ENCODE peak calls at places on chromosomes 1 and 21, in seven cellular contexts. G is IMR-90, P is HCT116, N is K562, T is fibroblast of lung, E is neuronal stem cell, D is mesenchymal stem cell. S is an unnamed sample.

GRCh38 chr1:11498956-11499824 is 20.2 kb downstream of the DISP3 start:
- DNase-seq in G (no peak), P (no peak), N (peak), T (no peak), E (peak), D (no peak), S (no peak)

GRCh38 chr1:177959793-177960515 is 9.9 kb downstream of the SEC16B start:
- DNase-seq in G (peak), P (no peak), N (no peak), T (peak), E (no peak), D (peak), S (peak)

GRCh38 chr1:151508721-151509292 is 2.4 kb upstream of the CGN start:
- DNase-seq in G (no peak), P (peak), N (peak), T (no peak), E (no peak), D (peak), S (peak)

GRCh38 chr1:8937701-8938100 is 8.0 kb upstream of the CA6 start:
- DNase-seq in G (no peak), P (no peak), N (no peak), T (no peak), E (no peak), D (no peak), S (no peak)

GRCh38 chr1:234953655-234954420 is 174.8 kb downstream of the TOMM20 start:
- DNase-seq in G (no peak), P (no peak), N (no peak), T (no peak), E (no peak), D (no peak), S (no peak)

GRCh38 chr1:26168410-26169167 is at the start of gene C1orf232:
- DNase-seq in G (no peak), P (no peak), N (no peak), T (no peak), E (no peak), D (no peak), S (no peak)

GRCh38 chr1:31431351-31431750 is 18.3 kb downstream of the SERINC2 start:
- DNase-seq in G (no peak), P (no peak), N (no peak), T (no peak), E (no peak), D (no peak), S (no peak)

GRCh38 chr1:186899977-186900376 is 71.2 kb downstream of the PLA2G4A start:
- DNase-seq in G (no peak), P (no peak), N (no peak), T (no peak), E (no peak), D (no peak), S (no peak)

GRCh38 chr1:155569988-155570592 is 7.5 kb upstream of the ASH1L start:
- DNase-seq in G (peak), P (no peak), N (peak), T (peak), E (no peak), D (peak), S (no peak)

GRCh38 chr1:45545019-45545493 is 5.6 kb upstream of the AKR1A1 start:
- DNase-seq in G (no peak), P (no peak), N (no peak), T (no peak), E (no peak), D (no peak), S (no peak)
- H2AFZ ChIP-seq in G (peak), P (no peak), N (peak), T (no peak), E (peak), D (no peak), S (peak)

GRCh38 chr1:60747321-60747720 is 335.0 kb upstream of the NFIA start:
- DNase-seq in G (no peak), P (no peak), N (no peak), T (no peak), E (no peak), D (no peak), S (no peak)

GRCh38 chr1:60745444-60745843 is 336.9 kb upstream of the NFIA start:
- DNase-seq in G (no peak), P (no peak), N (no peak), T (no peak), E (no peak), D (no peak), S (no peak)

DNA sequence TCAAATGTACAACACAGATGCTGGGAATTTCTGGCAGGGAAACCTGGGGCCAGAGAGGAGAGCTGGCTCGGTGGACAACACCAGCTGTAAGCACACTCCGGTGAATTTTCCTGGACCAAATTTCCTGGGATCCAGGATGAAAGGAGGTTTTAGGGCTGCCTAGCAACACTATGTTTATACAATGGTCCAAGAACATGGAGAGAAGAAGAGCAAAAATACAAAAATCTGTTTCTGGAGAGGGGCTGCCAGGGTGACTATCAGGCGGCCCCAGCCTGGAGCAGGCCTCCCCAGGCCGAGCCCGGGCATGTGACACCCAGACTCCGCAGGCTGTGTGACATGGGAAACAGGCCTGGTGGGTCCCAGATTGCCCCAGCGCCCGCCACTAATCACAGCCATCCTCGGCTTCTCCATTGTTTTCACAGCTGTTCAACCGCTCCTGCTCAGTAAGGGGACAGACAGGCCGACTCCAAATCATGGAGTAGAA is 336.0 kb upstream of the NFIA start:
- DNase-seq in G (no peak), P (no peak), N (no peak), T (no peak), E (no peak), D (no peak), S (no peak)
- H2AFZ ChIP-seq in G (no peak), P (no peak), N (no peak), T (no peak), E (peak), D (no peak), S (no peak)

GRCh38 chr1:14113841-14114567 is 414.0 kb downstream of the PRDM2 start:
- DNase-seq in G (peak), P (no peak), N (peak), T (peak), E (peak), D (no peak), S (peak)
- H2AFZ ChIP-seq in G (no peak), P (no peak), N (no peak), T (no peak), E (peak), D (no peak), S (no peak)

DNA sequence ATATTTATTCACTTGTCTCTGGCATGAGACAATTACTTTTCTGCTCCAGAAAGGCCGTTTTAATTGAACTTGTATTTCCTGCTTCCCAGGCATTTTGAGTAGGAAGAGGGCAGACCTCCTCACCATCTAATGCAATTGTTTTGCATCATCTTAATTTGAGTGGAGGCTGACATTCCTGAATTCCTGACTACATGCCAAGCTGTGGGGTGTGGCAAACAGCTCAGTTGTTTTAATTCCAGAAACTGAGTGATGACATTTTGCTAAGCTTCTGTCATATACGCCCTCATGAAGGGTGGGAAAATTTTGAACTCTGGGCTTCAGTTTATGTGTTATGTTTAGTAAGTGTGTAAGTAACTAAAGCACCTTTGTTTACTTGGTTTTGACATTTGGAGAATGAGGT is 125.4 kb upstream of the USP25 start:
- DNase-seq in G (peak), P (no peak), N (no peak), T (peak), E (no peak), D (peak), S (no peak)
- H2AFZ ChIP-seq in G (no peak), P (no peak), N (no peak), T (no peak), E (no peak), D (no peak), S (no peak)

GRCh38 chr1:47507921-47508894 is 70.4 kb downstream of the FOXD2 start:
- DNase-seq in G (no peak), P (no peak), N (peak), T (no peak), E (no peak), D (no peak), S (no peak)
- H2AFZ ChIP-seq in G (peak), P (no peak), N (peak), T (no peak), E (peak), D (no peak), S (no peak)

GRCh38 chr1:85258536-85259117 is 835 bp downstream of the C1orf52 start:
- DNase-seq in G (no peak), P (no peak), N (no peak), T (no peak), E (peak), D (no peak), S (no peak)
- H2AFZ ChIP-seq in G (peak), P (no peak), N (no peak), T (no peak), E (peak), D (no peak), S (no peak)

GRCh38 chr1:2050793-2051682 is 827 bp downstream of the PRKCZ start:
- DNase-seq in G (no peak), P (no peak), N (no peak), T (no peak), E (no peak), D (no peak), S (no peak)

GRCh38 chr1:2049225-2049516 is 1.0 kb upstream of the PRKCZ start:
- DNase-seq in G (no peak), P (no peak), N (no peak), T (no peak), E (no peak), D (no peak), S (no peak)

GRCh38 chr1:2047749-2048729 is 2.2 kb upstream of the PRKCZ start:
- DNase-seq in G (no peak), P (no peak), N (no peak), T (no peak), E (no peak), D (no peak), S (no peak)

GRCh38 chr1:2050482-2050792 is 226 bp downstream of the PRKCZ start:
- DNase-seq in G (no peak), P (no peak), N (no peak), T (no peak), E (no peak), D (no peak), S (no peak)

DNA sequence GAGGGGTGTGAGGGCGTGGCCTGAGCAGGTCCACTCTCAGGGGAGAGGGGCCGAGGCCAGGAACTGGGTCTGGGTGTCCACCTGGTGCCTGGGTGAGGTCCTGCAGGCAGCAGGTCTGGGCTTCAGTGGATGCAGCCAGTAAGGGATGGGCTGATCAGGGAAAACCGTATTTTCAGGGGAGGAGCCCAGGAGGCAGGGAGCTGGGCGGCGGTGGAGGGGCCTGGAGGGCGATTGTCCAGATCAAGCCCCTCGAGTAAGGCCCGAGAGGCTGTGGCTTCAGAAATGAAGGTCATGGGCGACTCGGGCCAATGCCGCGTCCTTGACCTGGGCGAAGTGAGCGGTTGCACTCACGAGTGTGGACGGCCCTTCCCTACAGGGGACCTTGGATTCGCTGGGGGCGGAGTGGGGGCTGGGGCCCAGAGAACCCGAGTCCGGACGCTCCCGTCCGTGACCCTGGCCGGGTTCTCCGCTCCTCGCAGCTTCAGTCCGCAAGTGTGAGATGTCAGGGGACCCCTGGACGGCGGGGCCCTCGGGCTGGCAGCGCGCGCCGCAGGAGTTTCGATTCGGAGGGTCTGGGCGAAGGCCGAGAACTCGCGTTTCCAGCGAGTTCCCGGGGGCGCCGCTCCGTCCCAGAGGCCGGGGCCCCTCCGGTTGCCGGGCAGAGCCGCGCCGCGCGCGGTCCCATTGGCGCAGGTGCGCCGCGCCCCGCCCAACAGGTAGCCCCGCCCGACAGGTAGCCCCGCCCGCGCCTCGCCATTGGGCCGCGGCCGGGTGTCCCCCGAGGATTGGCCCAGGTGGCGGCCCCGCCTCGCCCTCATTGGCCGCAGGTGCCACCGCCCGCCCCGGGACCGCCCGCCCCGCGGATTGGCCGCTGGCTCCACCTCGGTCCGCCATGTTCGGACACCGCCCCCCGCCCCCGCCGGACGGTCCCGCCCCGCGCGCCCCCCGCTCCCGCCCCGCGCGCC is at the start of gene PRKCZ:
- DNase-seq in G (no peak), P (peak), N (peak), T (no peak), E (peak), D (peak), S (no peak)
- H2AFZ ChIP-seq in G (peak), P (no peak), N (no peak), T (no peak), E (no peak), D (no peak), S (no peak)

DNA sequence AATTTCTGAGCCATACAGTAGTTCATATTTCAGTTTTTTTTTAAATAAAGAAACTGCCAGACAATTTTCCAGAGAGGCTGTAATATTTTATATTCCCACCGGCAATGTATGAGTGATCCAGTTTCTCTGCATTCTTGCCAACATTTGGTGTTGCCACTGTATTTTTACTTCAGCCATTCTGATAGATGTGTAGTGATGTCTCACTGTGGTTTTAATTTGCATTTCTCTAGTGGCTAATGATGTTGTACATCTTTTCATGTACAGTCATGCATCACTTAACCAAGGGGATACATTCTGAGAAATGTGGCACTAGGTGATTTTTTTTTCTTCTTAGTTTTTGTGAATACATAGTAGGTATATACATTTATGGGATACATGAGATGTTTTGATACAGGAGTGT is 99.6 kb downstream of the CENPF start:
- DNase-seq in G (no peak), P (no peak), N (no peak), T (no peak), E (no peak), D (no peak), S (peak)
- H2AFZ ChIP-seq in G (no peak), P (no peak), N (no peak), T (no peak), E (no peak), D (no peak), S (no peak)

DNA sequence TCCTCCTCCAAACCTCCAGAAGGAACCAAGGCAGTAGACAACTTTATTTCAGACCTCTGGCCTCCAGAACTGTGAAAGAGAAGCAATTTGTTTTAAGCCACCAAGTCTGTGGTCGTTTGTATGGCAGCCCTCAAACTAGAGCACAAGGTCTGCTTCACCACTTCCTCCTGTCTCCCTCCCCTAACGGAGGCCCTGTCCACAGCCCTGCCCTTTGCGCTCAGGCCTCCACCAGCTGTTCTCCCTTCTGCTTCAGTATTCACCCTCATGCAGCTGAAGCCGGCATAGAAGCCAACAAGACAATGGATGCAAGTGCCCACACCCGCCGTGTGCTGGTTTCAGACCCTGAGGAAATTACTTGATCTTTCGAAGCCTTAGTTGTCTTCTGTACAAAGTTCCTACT is 364.1 kb downstream of the HHAT start:
- DNase-seq in G (no peak), P (no peak), N (no peak), T (no peak), E (no peak), D (no peak), S (no peak)
- H2AFZ ChIP-seq in G (no peak), P (no peak), N (no peak), T (no peak), E (no peak), D (no peak), S (no peak)

DNA sequence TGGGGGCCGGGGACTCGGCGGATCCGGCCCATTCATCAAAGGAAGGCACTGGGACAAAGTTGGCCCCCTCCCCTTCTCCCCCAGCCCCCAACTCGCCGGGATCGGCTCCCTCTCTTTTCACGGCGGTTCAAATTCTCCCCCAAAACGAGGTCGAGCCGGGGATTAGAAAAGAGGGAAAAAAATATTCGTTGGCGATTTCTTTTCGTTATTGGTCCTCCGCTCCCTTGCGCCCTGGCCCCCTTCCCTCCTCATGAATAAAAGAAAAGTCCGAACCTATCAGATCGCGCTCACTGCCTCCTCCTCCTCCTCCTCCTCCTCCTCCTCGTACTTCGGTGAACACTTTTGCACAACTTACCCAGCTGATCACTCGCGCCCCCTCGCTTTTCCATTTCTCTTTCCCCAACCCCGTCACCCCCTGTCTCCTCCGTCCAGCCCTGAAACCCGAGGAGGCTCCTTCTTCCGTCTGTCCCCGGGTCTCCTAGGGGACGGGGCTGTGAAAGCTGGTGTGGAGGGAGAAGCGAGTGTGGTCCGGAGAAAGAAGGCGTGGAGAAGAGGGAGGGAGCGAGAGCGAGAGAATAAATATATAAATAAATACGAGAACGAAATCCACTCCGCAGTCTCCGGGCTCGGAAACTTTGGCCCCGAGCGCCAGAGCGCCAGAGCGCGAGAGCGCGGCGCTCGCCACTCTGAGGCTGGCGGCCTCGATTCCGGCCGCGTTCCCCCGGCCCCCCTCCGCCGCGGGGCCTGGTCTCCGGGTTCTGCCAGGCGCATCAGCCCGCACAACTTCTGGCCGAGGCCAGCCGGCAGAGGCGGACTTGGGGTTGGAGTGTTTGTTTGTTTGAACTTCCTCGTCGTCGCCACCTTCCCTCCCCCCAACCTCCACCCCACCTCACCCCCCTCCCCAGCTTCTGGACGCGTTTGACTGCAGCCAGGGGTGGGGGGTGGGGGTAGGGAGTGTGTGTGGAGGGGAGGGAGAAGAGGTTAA is at the start of gene PAX7:
- DNase-seq in G (no peak), P (no peak), N (no peak), T (no peak), E (no peak), D (no peak), S (no peak)
- H2AFZ ChIP-seq in G (no peak), P (no peak), N (no peak), T (no peak), E (peak), D (no peak), S (no peak)

S was measured in Karpas-422.